ENCODE peak calls at places on chromosome X, in ten cellular contexts. I, G, O, P, L, N, Y, B, H and F are unnamed samples.

GRCh38 chrX:19846995-19847790 is 40.2 kb downstream of the SH3KBP1 start:
- DNase-seq in Y (no peak), B (no peak), H (no peak), N (peak; percentile 28), G (no peak), P (no peak), L (no peak), I (no peak), O (peak; percentile 39), F (peak; percentile 21)

GRCh38 chrX:23737413-23737812 is 5.7 kb downstream of the ACOT9 start:
- DNase-seq in N (no peak), I (no peak), O (no peak), B (no peak), P (no peak), G (no peak), H (no peak), Y (no peak), L (no peak), F (no peak)

GRCh38 chrX:9948406-9948805 is 18.8 kb upstream of the CLDN34 start:
- DNase-seq in G (no peak), I (no peak), N (no peak), P (no peak), Y (no peak), H (no peak), O (no peak), B (no peak), L (no peak), F (no peak)

GRCh38 chrX:66915893-66916292 is 277.0 kb upstream of the EDA2R start:
- DNase-seq in Y (no peak), N (no peak), P (no peak), O (no peak), L (no peak), I (no peak), H (no peak), G (no peak), B (no peak), F (no peak)

GRCh38 chrX:10769696-10770619 is 149.6 kb upstream of the MID1 start:
- DNase-seq in I (no peak), L (no peak), N (no peak), P (no peak), O (no peak), Y (no peak), G (no peak), B (no peak), H (no peak), F (peak; percentile 40)

GRCh38 chrX:103187953-103188475 is 26.9 kb upstream of the BEX4 start:
- DNase-seq in L (no peak), G (no peak), Y (no peak), B (no peak), I (no peak), P (no peak), O (no peak), H (peak; percentile 13), N (no peak), F (no peak)

GRCh38 chrX:134369576-134369975 is 90.4 kb upstream of the HPRT1 start:
- DNase-seq in G (no peak), P (no peak), B (no peak), H (no peak), I (no peak), L (no peak), N (no peak), Y (no peak), O (no peak), F (no peak)

GRCh38 chrX:17549005-17549685 is 174.1 kb downstream of the NHS start:
- DNase-seq in L (no peak), P (no peak), H (no peak), O (no peak), B (no peak), N (no peak), G (no peak), I (no peak), Y (no peak), F (no peak)

GRCh38 chrX:40938418-40938817 is 146.8 kb upstream of the USP9X start:
- DNase-seq in G (no peak), H (no peak), B (no peak), P (no peak), N (no peak), O (peak; percentile 27), L (no peak), Y (no peak), I (no peak), F (no peak)

GRCh38 chrX:15674514-15674898 is 9.9 kb upstream of the CLTRN start:
- DNase-seq in G (peak; percentile 95), I (peak; percentile 97), N (peak; percentile 98), L (peak; percentile 99), B (peak; percentile 91), Y (peak; percentile 99), P (peak; percentile 98), O (peak; percentile 97), H (peak; percentile 87), F (peak; percentile 93)

GRCh38 chrX:71637848-71638247 is 19.5 kb upstream of the CXCR3 start:
- DNase-seq in B (no peak), N (no peak), Y (no peak), I (no peak), G (no peak), L (no peak), O (no peak), H (no peak), P (no peak), F (no peak)

GRCh38 chrX:116272881-116273280 is 102.3 kb downstream of the AGTR2 start:
- DNase-seq in B (no peak), G (no peak), Y (no peak), N (no peak), I (no peak), O (peak; percentile 23), H (no peak), P (no peak), L (no peak), F (no peak)

GRCh38 chrX:9466115-9466495 is 1.2 kb downstream of the TBL1X start:
- DNase-seq in O (peak; percentile 32), Y (peak; percentile 68), L (peak; percentile 88), B (no peak), G (peak; percentile 82), I (no peak), P (peak; percentile 51), H (no peak), N (peak; percentile 38), F (peak; percentile 44)

GRCh38 chrX:41304178-41304577 is 29.8 kb upstream of the DDX3X start:
- DNase-seq in Y (no peak), B (no peak), O (no peak), H (no peak), P (no peak), L (no peak), G (no peak), N (no peak), I (no peak), F (no peak)

GRCh38 chrX:16594490-16594889 is 55.5 kb upstream of the S100G start:
- DNase-seq in O (no peak), G (no peak), P (no peak), I (no peak), B (no peak), N (no peak), H (no peak), Y (no peak), L (no peak), F (no peak)

GRCh38 chrX:148601034-148601433 is 100.6 kb downstream of the AFF2 start:
- DNase-seq in H (no peak), O (no peak), N (no peak), G (no peak), B (no peak), P (no peak), L (no peak), I (no peak), Y (no peak), F (no peak)

GRCh38 chrX:10072786-10073568 is 83.8 kb upstream of the CLCN4 start:
- DNase-seq in N (no peak), O (no peak), H (no peak), Y (no peak), I (no peak), L (no peak), B (no peak), G (no peak), P (no peak), F (no peak)

GRCh38 chrX:18676470-18676869 is 4.6 kb upstream of the RS1 start:
- DNase-seq in O (peak; percentile 37), N (peak; percentile 21), Y (no peak), I (no peak), P (no peak), H (no peak), L (no peak), G (no peak), B (peak; percentile 46), F (peak; percentile 22)

GRCh38 chrX:154779261-154779660 is 16.6 kb downstream of the DKC1 start:
- DNase-seq in L (no peak), O (no peak), B (no peak), Y (no peak), N (no peak), P (no peak), G (no peak), H (no peak), I (no peak), F (no peak)

GRCh38 chrX:107678957-107679740 is 50.8 kb downstream of the PRPS1 start:
- DNase-seq in P (peak; percentile 67), N (peak; percentile 87), B (no peak), H (no peak), I (no peak), L (peak; percentile 93), Y (peak; percentile 94), O (peak; percentile 24), G (peak; percentile 90), F (peak; percentile 48)
- H3K4me1 ChIP-seq in P (peaks cover 13% of the 10 kb centered on the region), N (peaks cover 5% of the 10 kb centered on the region), B (no peaks in the 10 kb centered on the region), H (peaks cover 20% of the 10 kb centered on the region), I (peaks cover 60% of the 10 kb centered on the region), L (peaks cover 35% of the 10 kb centered on the region), Y (peaks cover 5% of the 10 kb centered on the region), O (peaks cover 25% of the 10 kb centered on the region), G (peaks cover 62% of the 10 kb centered on the region), F (peaks cover 22% of the 10 kb centered on the region)

GRCh38 chrX:151228935-151229334 is 52.6 kb downstream of the GPR50 start:
- DNase-seq in O (no peak), L (no peak), Y (no peak), I (no peak), P (no peak), N (no peak), G (no peak), H (no peak), B (no peak), F (no peak)
- TF ChIP-seq POLR2A in O (no peak), L (no peak), Y (no peak), I (no peak), P (no peak), N (no peak), G (no peak), H (no peak), B (no peak), F (no peak)

GRCh38 chrX:107736781-107737531 is 38.6 kb downstream of the TSC22D3 start:
- DNase-seq in H (no peak), P (no peak), I (no peak), G (no peak), N (no peak), L (no peak), Y (no peak), O (peak; percentile 17), B (peak; percentile 16), F (peak; percentile 57)
- H3K27ac ChIP-seq in H (no peak overlapping the region), P (peak overlapping the region; percentile 29), I (peak overlapping the region; percentile 20), G (no peak overlapping the region), N (peak overlapping the region; percentile 44), L (peak overlapping the region; percentile 27), Y (no peak overlapping the region), O (no peak overlapping the region), B (no peak overlapping the region), F (peak overlapping the region; percentile 77)

DNA sequence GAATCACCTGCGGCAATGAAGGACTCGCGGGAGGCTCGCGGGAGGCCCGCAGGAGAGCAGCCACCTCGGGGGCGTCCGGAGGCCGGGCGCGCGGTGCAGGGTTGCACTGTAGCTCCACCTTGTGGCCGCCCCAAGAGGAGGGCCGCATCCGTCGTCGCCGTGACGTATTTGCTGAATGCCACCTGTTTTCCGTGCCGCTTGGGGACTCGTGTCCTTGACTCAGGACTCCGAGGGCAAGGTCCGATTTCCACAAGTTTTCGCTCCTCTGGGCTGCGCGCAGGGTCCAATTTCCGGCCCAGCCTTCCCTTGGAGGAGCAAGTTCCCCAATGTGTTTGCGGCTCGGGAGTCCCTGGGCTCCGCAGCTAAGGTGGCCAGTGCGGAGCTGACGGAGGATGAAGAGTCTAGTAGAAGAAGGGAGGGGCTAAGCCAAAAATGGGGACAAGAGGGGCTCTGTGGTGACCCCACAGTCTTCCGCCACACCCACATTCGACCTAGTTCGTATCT is 10.7 kb upstream of the DLG3 start:
- DNase-seq in L (peak; percentile 85), G (peak; percentile 83), I (peak; percentile 74), Y (peak; percentile 89), B (peak; percentile 54), H (peak; percentile 49), O (peak; percentile 70), N (peak; percentile 46), P (peak; percentile 82), F (peak; percentile 52)
- H3K4me1 ChIP-seq in L (peaks cover 5% of the 10 kb centered on the region), G (peaks cover 9% of the 10 kb centered on the region), I (peaks cover 5% of the 10 kb centered on the region), Y (no peaks in the 10 kb centered on the region), B (peaks cover 22% of the 10 kb centered on the region), H (peaks cover 2% of the 10 kb centered on the region), O (peaks cover 9% of the 10 kb centered on the region), N (no peaks in the 10 kb centered on the region), P (no peaks in the 10 kb centered on the region), F (no peaks in the 10 kb centered on the region)